ENCODE peak calls at places on chromosomes 4 and X, in four cellular contexts. U, P, T and F are unnamed samples.

GRCh38 chr4:105978684-105979296 is 83.5 kb downstream of the NPNT start:
- DNase-seq in U (no peak), P (no peak), T (no peak), F (no peak)

GRCh38 chrX:54076903-54077302 is 32.6 kb upstream of the PHF8 start:
- DNase-seq in U (no peak), P (no peak), T (no peak), F (no peak)

GRCh38 chrX:153340111-153340510 is 6.2 kb downstream of the ZNF275 start:
- DNase-seq in P (no peak), T (no peak), U (no peak), F (no peak)

GRCh38 chr4:41939016-41939623 is 3.9 kb downstream of the TMEM33 start:
- DNase-seq in U (no peak), P (peak), T (no peak), F (no peak)

GRCh38 chr4:113784497-113785254 is 23.1 kb upstream of the CAMK2D start:
- DNase-seq in P (peak), T (no peak), U (no peak), F (no peak)

GRCh38 chrX:6465731-6466130 is 69.2 kb downstream of the VCX3A start:
- DNase-seq in P (no peak), T (no peak), U (no peak), F (no peak)

GRCh38 chr4:138111462-138112000 is 130.6 kb downstream of the SLC7A11 start:
- DNase-seq in T (no peak), U (no peak), P (peak), F (peak)

GRCh38 chr4:18021470-18021719 is 160 bp downstream of the LCORL start:
- DNase-seq in U (peak), P (no peak), T (no peak), F (no peak)

GRCh38 chrX:103056902-103057301 is 7.1 kb downstream of the BEX1 start:
- DNase-seq in T (no peak), U (no peak), P (peak), F (no peak)

GRCh38 chrX:137565921-137566745 is at the start of gene ZIC3:
- DNase-seq in T (no peak), U (peak), P (no peak), F (no peak)

GRCh38 chr4:374298-375160 is 36.9 kb downstream of the ZNF141 start:
- DNase-seq in P (no peak), T (no peak), U (no peak), F (no peak)

DNA sequence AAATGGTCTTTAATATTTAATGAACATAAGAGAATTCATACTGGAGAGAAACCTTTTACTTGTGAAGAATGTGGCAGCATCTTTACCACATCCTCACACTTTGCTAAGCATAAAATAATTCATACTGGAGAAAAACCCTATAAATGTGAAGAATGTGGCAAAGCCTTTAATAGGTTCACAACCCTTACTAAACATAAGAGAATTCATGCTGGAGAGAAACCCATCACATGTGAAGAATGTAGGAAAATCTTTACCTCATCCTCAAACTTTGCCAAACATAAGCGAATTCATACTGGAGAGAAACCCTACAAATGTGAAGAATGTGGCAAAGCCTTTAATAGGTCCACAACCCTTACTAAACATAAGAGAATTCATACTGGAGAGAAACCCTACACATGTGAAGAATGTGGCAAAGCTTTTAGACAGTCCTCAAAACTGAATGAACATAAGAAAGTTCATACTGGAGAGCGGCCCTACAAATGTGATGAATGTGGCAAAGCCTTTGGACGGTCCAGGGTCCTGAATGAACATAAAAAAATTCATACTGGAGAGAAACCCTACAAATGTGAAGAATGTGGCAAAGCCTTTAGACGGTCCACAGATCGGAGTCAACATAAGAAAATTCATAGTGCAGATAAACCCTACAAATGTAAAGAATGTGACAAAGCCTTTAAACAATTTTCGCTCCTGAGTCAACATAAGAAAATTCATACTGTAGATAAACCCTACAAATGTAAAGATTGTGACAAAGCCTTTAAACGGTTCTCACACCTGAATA is 35.6 kb downstream of the ZNF141 start:
- DNase-seq in U (no peak), P (no peak), T (no peak), F (no peak)
- TF ChIP-seq TCF12 in U (no peak), P (no peak), T (no peak), F (no peak)

DNA sequence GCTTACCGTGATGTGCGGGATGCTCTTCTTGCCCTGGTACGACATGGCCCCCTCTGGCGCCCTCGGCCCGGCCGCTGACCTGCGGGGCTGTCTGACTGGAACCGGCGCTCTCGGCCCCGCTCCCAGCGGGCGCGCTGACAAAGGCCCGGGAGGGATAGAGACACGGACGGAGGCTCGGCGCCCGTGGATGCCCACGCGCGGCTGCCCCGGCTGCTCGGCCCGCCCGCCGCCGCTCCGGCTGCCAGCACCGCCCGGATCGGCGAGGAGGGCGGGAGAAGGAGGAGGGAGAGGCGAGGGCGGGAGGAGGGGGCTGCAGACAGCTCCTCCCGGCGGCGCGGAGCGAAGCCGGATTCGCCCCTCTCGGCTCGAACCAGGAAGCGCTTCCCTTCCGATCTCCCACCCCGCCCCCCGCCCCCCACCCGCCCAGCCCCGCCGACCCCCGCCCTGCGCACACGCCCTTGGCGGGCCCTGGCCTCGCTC is 4.6 kb downstream of the CRMP1 start:
- DNase-seq in P (no peak), T (no peak), U (peak), F (no peak)
- TF ChIP-seq TCF12 in P (no peak), T (no peak), U (no peak), F (no peak)

GRCh38 chrX:42577936-42578335 is 200.0 kb downstream of the PPP1R2C start:
- DNase-seq in U (no peak), P (no peak), T (no peak), F (no peak)
- TF ChIP-seq TCF12 in U (no peak), P (no peak), T (no peak), F (no peak)

GRCh38 chrX:134676440-134676839 is 18.2 kb upstream of the PLAC1 start:
- DNase-seq in U (no peak), T (no peak), P (no peak), F (no peak)

GRCh38 chrX:134671207-134671750 is 13.0 kb upstream of the PLAC1 start:
- DNase-seq in P (no peak), U (no peak), T (no peak), F (no peak)

GRCh38 chrX:134672101-134672500 is 13.8 kb upstream of the PLAC1 start:
- DNase-seq in T (no peak), P (no peak), U (no peak), F (no peak)

GRCh38 chrX:134670241-134670811 is 12.1 kb upstream of the PLAC1 start:
- DNase-seq in P (peak), U (no peak), T (no peak), F (no peak)

DNA sequence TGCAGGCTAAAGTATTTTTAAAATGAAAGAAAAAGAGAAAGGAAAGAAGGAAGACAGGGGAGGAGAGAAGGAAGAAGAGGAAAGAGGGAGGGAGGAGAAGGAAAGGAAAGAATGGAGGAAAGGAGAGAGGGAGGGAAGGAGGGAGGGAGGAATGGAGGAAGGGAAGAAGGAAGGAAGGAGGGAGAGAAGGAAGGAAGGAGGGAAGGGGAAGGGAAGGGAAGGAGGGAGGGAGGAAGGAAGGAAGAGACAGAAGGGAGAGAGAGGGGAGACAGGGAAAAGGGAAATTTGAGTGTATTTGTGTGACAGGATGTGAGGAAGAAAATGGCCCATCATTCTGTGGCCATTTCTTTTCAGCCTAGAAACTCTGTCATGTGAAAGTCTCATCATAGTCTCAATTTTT is 14.9 kb upstream of the PLAC1 start:
- DNase-seq in P (no peak), T (no peak), U (no peak), F (no peak)
- TF ChIP-seq TCF12 in P (no peak), T (no peak), U (no peak), F (no peak)

DNA sequence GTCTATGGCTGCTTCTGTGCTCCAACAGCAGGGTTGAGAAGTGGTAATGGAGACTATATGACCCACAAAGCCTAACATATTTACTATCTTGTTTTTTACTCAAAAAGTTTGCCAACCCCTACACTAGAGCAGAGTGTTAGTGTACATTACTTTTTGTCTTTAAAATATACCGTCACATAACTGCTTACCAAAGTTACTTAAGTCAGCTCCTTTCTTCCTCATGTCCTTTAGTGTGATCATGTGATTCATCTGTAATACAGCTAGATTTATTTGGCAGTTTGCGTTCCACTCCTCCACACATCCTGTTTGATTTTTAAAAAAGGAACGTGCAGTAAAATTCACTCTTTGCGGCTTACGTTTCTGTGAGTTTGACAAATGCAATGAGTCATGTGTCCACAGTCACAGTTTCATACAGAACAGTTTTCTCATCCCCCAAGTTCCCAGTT is 162.4 kb upstream of the GPRIN3 start:
- DNase-seq in U (no peak), P (no peak), T (peak), F (no peak)
- TF ChIP-seq TCF12 in U (no peak), P (no peak), T (no peak), F (no peak)

GRCh38 chr4:1248262-1249147 is at the start of gene CTBP1:
- DNase-seq in U (peak), P (peak), T (no peak), F (no peak)
- TF ChIP-seq TCF12 in U (no peak), P (no peak), T (peak), F (no peak)